ENCODE peak calls at places on chromosomes 12 and 14, in ten cellular contexts. A is gastrocnemius medialis; N is tibial artery; L is upper lobe of right lung; I is fibroblast of lung; H is left lung; M is neuronal stem cell; R is colonic mucosa; W is IMR-90; S is naive thymus-derived CD4-positive, alpha-beta T cell. B is an unnamed sample.

GRCh38 chr12:34215893-34216285 is 193.6 kb downstream of the ALG10 start:
- DNase-seq in A (no peak), N (no peak), L (no peak), I (no peak), H (no peak), M (no peak), R (no peak), W (no peak), S (no peak), B (no peak)

GRCh38 chr12:62466018-62466595 is 519 bp upstream of the MON2 start:
- DNase-seq in A (peak; percentile 30), N (peak; percentile 49), L (no peak), I (peak; percentile 44), H (no peak), M (no peak), R (peak; percentile 51), W (peak; percentile 32), S (no peak), B (no peak)

GRCh38 chr12:104604070-104604994 is 147.6 kb downstream of the CHST11 start:
- DNase-seq in A (peak; percentile 69), N (peak; percentile 89), L (peak; percentile 83), I (peak; percentile 98), H (no peak), M (no peak), R (peak; percentile 35), W (peak; percentile 96), S (no peak), B (peak; percentile 73)

GRCh38 chr14:23916038-23916437 is 37.5 kb upstream of the DHRS4 start:
- DNase-seq in A (no peak), N (no peak), L (no peak), I (no peak), H (no peak), M (no peak), R (no peak), W (no peak), S (no peak), B (no peak)

GRCh38 chr14:92475451-92476187 is 38.0 kb upstream of the RIN3 start:
- DNase-seq in A (peak; percentile 69), N (peak; percentile 78), L (peak; percentile 80), I (no peak), H (no peak), M (no peak), R (no peak), W (no peak), S (no peak), B (no peak)

GRCh38 chr14:77615231-77616132 is 955 bp downstream of the SPTLC2 start:
- DNase-seq in A (peak; percentile 13), N (no peak), L (no peak), I (peak; percentile 49), H (no peak), M (peak; percentile 9), R (peak; percentile 36), W (peak; percentile 56), S (no peak), B (peak; percentile 16)

GRCh38 chr12:132593938-132594358 is 16.4 kb downstream of the LRCOL1 start:
- DNase-seq in A (peak; percentile 86), N (peak; percentile 47), L (peak; percentile 92), I (peak; percentile 94), H (peak; percentile 89), M (peak; percentile 81), R (peak; percentile 96), W (peak; percentile 84), S (no peak), B (peak; percentile 48)

GRCh38 chr14:68109132-68109531 is 289.6 kb downstream of the RAD51B start:
- DNase-seq in A (no peak), N (no peak), L (no peak), I (peak; percentile 81), H (no peak), M (no peak), R (no peak), W (peak; percentile 49), S (no peak), B (no peak)

GRCh38 chr12:19236656-19237055 is 107.1 kb downstream of the PLEKHA5 start:
- DNase-seq in A (no peak), N (no peak), L (no peak), I (peak; percentile 65), H (no peak), M (no peak), R (no peak), W (peak; percentile 80), S (no peak), B (no peak)

GRCh38 chr14:77151245-77151644 is 9.7 kb upstream of the ZDHHC22 start:
- DNase-seq in A (no peak), N (no peak), L (no peak), I (no peak), H (no peak), M (peak; percentile 20), R (no peak), W (no peak), S (no peak), B (no peak)

GRCh38 chr14:36520601-36521525 is 831 bp upstream of the NKX2-1 start:
- DNase-seq in A (no peak), N (no peak), L (peak; percentile 84), I (no peak), H (peak; percentile 84), M (peak; percentile 61), R (peak; percentile 46), W (peak; percentile 2), S (no peak), B (no peak)

GRCh38 chr12:111193067-111193466 is 175.8 kb downstream of the PHETA1 start:
- DNase-seq in A (no peak), N (no peak), L (no peak), I (no peak), H (no peak), M (no peak), R (no peak), W (no peak), S (no peak), B (no peak)

GRCh38 chr12:111194703-111195051 is 174.2 kb downstream of the PHETA1 start:
- DNase-seq in A (no peak), N (no peak), L (no peak), I (no peak), H (no peak), M (no peak), R (no peak), W (no peak), S (no peak), B (no peak)

GRCh38 chr12:111192657-111193056 is 176.2 kb downstream of the PHETA1 start:
- DNase-seq in A (no peak), N (no peak), L (no peak), I (no peak), H (no peak), M (no peak), R (no peak), W (no peak), S (no peak), B (no peak)

GRCh38 chr12:111193977-111194702 is 174.8 kb downstream of the PHETA1 start:
- DNase-seq in A (no peak), N (no peak), L (no peak), I (no peak), H (no peak), M (no peak), R (no peak), W (no peak), S (no peak), B (no peak)

DNA sequence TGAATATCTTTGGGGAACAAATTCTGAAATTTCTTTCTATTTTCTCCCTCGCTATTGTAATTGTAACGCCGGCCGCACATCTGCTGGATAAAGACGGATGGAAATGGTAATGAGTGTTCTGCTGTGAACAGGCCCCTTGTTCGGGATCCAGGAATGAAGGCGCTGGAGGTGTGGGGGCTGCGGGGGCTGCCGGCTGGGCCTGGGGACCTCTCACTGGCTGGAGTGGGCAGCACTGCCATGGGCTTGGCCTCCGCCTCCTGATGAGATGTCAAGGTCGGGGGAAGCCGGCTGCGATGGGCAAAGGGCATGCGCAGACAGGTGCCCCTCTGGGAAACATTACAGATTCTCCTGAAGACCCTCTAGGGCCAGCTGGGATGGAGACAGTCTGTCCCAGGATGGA is 175.4 kb downstream of the PHETA1 start:
- DNase-seq in A (no peak), N (no peak), L (no peak), I (no peak), H (no peak), M (no peak), R (no peak), W (no peak), S (no peak), B (no peak)
- H3K27me3 ChIP-seq in A (peaks cover 16% of the 10 kb centered on the region), N (peaks cover 43% of the 10 kb centered on the region), L (peaks cover 25% of the 10 kb centered on the region), I (no peaks in the 10 kb centered on the region), H (peaks cover 75% of the 10 kb centered on the region), M (no peaks in the 10 kb centered on the region), R (no peaks in the 10 kb centered on the region), W (peaks cover 3% of the 10 kb centered on the region), S (no peaks in the 10 kb centered on the region), B (peaks cover 3% of the 10 kb centered on the region)

DNA sequence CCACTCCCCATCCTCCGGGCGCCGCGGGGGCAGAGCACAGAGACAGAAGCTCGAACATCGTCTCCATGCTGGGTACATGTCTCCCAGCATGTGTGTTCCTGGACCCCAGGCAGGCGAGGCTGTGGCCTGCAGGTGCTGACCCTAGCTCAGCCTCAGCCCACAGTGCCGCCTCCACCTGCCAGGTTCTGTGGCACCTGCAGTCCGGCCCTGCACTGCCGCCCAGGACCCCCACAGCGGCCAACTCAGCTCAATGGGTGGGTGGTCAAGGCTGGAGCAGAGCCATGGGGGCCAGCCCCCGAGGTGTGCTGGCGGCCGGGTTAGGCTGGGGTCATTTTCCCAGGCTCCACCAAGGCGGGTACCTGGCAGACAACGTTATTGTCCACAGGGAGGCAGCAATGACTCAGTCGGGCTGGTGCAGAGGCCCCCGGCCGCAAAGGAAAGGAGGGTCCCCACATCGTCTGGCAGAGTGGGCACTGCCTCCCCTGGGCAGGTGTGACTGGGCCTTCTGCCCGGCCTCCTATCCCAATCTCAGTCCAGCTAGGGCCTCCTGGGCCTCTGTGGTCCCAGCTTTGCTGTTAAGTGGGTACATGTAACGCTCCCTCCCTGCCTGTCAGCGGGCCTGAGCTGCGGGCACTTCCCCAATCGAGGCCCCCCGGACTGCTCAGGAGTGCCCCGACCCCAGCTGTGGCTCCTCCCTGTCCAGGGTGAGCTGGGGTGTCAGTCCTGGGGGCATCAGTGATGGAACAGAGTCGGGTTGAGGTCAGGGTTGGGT is 20.2 kb upstream of the NUDT14 start:
- DNase-seq in A (no peak), N (no peak), L (no peak), I (no peak), H (no peak), M (no peak), R (no peak), W (no peak), S (no peak), B (no peak)
- H3K27me3 ChIP-seq in A (peaks cover 15% of the 10 kb centered on the region), N (peaks cover 69% of the 10 kb centered on the region), L (peaks cover 33% of the 10 kb centered on the region), I (peaks cover 2% of the 10 kb centered on the region), H (peaks cover 59% of the 10 kb centered on the region), M (no peaks in the 10 kb centered on the region), R (peaks cover 35% of the 10 kb centered on the region), W (peaks cover 22% of the 10 kb centered on the region), S (peaks cover 6% of the 10 kb centered on the region), B (no peaks in the 10 kb centered on the region)

GRCh38 chr12:54418441-54419087 is 502 bp downstream of the ITGA5 start:
- DNase-seq in A (no peak), N (no peak), L (no peak), I (no peak), H (no peak), M (no peak), R (no peak), W (no peak), S (no peak), B (no peak)
- H3K27me3 ChIP-seq in A (peaks cover 5% of the 10 kb centered on the region), N (no peaks in the 10 kb centered on the region), L (no peaks in the 10 kb centered on the region), I (no peaks in the 10 kb centered on the region), H (no peaks in the 10 kb centered on the region), M (no peaks in the 10 kb centered on the region), R (peaks cover 14% of the 10 kb centered on the region), W (no peaks in the 10 kb centered on the region), S (no peaks in the 10 kb centered on the region), B (no peaks in the 10 kb centered on the region)

DNA sequence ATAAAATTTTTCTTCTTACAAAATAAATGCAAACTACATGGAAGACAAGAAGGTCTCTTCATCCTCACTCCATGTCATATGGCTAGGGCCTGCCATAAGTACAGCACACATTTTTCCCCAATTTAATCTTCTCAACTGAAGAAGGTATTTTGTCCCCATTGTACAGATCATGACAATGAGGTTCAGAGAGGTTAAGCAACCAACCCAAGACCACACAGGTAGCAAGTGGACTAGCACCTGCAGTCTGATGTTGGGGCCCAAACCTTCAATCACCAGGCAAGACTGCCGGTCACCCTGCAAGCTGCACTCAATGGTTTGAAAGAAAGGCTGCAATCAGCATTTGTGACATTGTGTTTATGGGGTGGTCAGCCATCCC is 6.5 kb upstream of the MEG3 start:
- DNase-seq in A (no peak), N (no peak), L (no peak), I (no peak), H (no peak), M (no peak), R (no peak), W (no peak), S (no peak), B (no peak)
- H3K27me3 ChIP-seq in A (peaks cover 5% of the 10 kb centered on the region), N (peaks cover 14% of the 10 kb centered on the region), L (peaks cover 6% of the 10 kb centered on the region), I (no peaks in the 10 kb centered on the region), H (peaks cover 28% of the 10 kb centered on the region), M (no peaks in the 10 kb centered on the region), R (no peaks in the 10 kb centered on the region), W (no peaks in the 10 kb centered on the region), S (no peaks in the 10 kb centered on the region), B (no peaks in the 10 kb centered on the region)